ENCODE peak calls at places on chromosomes 11 and 22, in four cellular contexts. R is cardiac muscle cell, T is fibroblast of lung, Y is adipocyte. M is an unnamed sample.

GRCh38 chr22:24444729-24445466 is 17.5 kb downstream of the ADORA2A start:
- DNase-seq in Y (no peak), R (peak; percentile 25), T (no peak), M (no peak)

GRCh38 chr11:606245-606644 is 9.5 kb downstream of the IRF7 start:
- DNase-seq in R (no peak), T (peak; percentile 54), Y (no peak), M (peak; percentile 58)

GRCh38 chr11:11081786-11082185 is 223.9 kb upstream of the ZBED5 start:
- DNase-seq in R (peak; percentile 36), Y (peak; percentile 8), T (no peak), M (no peak)

GRCh38 chr11:31117038-31117437 is 252.5 kb downstream of the DCDC1 start:
- DNase-seq in R (no peak), T (no peak), Y (no peak), M (no peak)

GRCh38 chr11:26960265-26960664 is 33.6 kb upstream of the FIBIN start:
- DNase-seq in R (no peak), Y (no peak), T (no peak), M (peak; percentile 71)

GRCh38 chr11:65639623-65640482 is 2.0 kb downstream of the SIPA1 start:
- DNase-seq in T (no peak), R (no peak), Y (no peak), M (no peak)

GRCh38 chr11:65718964-65719492 is 1.6 kb downstream of the RNASEH2C start:
- DNase-seq in Y (no peak), T (peak; percentile 33), R (no peak), M (no peak)

GRCh38 chr11:125085301-125086081 is 22.4 kb downstream of the SLC37A2 start:
- DNase-seq in Y (no peak), T (no peak), R (no peak), M (no peak)

GRCh38 chr11:86052697-86053641 is 15.9 kb downstream of the PICALM start:
- DNase-seq in T (no peak), R (no peak), Y (no peak), M (no peak)

GRCh38 chr11:82733444-82734119 is at the start of gene FAM181B:
- DNase-seq in R (peak; percentile 85), Y (peak; percentile 38), T (peak; percentile 18), M (no peak)

GRCh38 chr11:12120031-12121008 is 9.9 kb downstream of the MICAL2 start:
- DNase-seq in T (no peak), Y (no peak), R (no peak), M (no peak)

GRCh38 chr11:126679033-126679432 is 321.5 kb downstream of the KIRREL3 start:
- DNase-seq in R (no peak), Y (no peak), T (no peak), M (no peak)

GRCh38 chr11:65185166-65185565 is 3.4 kb downstream of the CAPN1 start:
- DNase-seq in Y (no peak), R (no peak), T (no peak), M (no peak)

GRCh38 chr11:45518853-45519545 is 146.4 kb downstream of the CHST1 start:
- DNase-seq in Y (no peak), R (no peak), T (no peak), M (no peak)

GRCh38 chr11:113615773-113616172 is 90.3 kb downstream of the TMPRSS5 start:
- DNase-seq in T (no peak), R (no peak), Y (no peak), M (peak; percentile 82)

DNA sequence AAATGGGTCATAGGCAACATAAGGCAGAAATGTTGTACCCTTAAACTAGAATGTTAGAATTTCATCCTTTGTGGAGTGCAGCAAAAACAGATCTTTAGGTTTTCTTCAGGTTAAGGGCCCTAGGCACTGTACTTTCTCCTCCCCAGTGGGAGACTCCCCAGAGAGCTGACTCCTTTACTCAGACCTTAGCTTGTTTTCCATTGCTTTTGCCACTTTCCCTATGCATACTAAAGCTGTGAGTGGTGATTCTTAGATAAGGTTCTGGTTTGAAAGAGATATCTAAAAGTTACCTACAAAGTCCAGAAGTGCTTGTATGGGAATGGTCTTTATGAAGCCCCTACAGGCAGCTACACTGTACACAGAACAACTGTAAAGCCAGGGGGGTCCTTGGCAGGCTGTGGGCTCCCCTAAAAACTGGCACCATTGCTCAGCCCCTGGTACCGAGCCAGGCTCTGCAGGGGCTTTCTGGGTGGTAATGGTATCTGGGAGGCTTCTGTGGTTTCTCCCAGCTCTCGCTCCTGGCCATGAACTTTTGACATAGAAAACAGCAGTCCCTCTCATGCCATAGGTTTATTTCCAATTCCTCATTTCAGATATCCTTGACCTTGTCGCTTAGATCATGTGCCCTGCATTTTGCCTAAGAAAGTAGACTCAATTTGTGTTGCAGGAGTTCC is 23.2 kb downstream of the AMOTL1 start:
- DNase-seq in Y (no peak), T (no peak), R (no peak), M (peak; percentile 60)
- H3K4me1 ChIP-seq in Y (peaks cover 84% of the 10 kb centered on the region), T (peaks cover 43% of the 10 kb centered on the region), R (no peaks in the 10 kb centered on the region), M (peaks cover 71% of the 10 kb centered on the region)

GRCh38 chr11:81470446-81470845 is 1263.2 kb downstream of the FAM181B start:
- DNase-seq in T (no peak), Y (no peak), R (no peak), M (no peak)
- H3K4me1 ChIP-seq in T (no peaks in the 10 kb centered on the region), Y (no peaks in the 10 kb centered on the region), R (no peaks in the 10 kb centered on the region), M (no peaks in the 10 kb centered on the region)

GRCh38 chr11:68380786-68381622 is 68.6 kb downstream of the LRP5 start:
- DNase-seq in R (no peak), T (no peak), Y (peak; percentile 39), M (peak; percentile 32)
- H3K4me1 ChIP-seq in R (no peaks in the 10 kb centered on the region), T (peaks cover 20% of the 10 kb centered on the region), Y (peaks cover 37% of the 10 kb centered on the region), M (peaks cover 26% of the 10 kb centered on the region)

DNA sequence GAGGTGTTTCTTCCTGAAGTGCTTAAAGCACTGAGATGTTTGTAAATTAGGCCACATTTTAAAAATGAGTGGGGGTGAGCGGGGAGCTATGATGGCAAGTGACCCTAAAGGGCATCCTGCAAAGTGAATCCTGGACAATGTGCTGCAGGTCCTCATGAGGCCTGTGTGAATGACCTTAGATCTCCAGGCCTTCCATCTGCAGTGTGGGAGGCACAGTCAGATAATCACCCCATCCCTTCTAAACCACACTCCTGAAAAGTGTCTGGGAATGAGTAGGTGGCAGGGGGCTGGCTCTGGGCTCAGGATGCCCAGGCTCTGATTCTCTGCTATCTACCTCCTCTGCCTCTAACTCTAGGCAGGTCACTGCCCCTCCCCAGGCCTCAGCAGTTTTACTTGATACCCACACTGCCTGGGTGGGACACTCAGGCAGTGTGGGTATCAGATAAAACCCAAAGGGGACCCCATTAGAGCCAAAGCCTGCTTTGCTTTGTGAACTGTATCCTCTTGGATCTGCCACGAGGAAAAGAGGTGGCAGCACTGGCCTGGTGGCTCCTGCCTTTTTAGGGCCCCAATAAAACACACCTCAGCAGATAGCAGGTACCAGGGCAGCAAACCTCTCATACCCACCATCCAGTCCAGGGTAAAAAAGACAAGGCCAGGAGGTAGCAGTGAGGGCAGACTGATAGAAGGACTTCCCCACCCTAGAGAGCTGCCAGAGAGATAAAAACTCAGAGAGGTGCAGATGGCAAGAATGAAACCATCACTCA is 10.5 kb downstream of the STARD10 start:
- DNase-seq in Y (no peak), R (no peak), T (no peak), M (no peak)
- H3K4me1 ChIP-seq in Y (no peaks in the 10 kb centered on the region), R (peaks cover 18% of the 10 kb centered on the region), T (no peaks in the 10 kb centered on the region), M (no peaks in the 10 kb centered on the region)

DNA sequence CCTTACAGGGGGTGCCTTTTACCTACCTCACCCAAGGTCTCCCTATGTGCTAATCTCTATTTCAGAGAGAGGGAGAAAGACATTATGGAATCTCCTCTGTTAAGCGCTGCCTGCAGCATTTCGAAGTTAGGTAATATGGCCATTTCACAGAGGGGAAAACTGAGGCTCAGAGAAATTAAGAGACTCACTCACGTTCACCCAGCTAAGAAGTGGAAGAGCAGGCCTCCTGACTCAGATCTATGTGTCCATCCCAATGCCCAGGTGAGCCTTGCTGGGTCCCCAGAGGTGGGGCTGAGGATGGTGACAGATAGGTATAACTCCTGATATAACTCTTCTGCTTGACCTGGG is 147.0 kb downstream of the FBXO7 start:
- DNase-seq in R (no peak), Y (no peak), T (no peak), M (no peak)
- H3K4me1 ChIP-seq in R (peaks cover 17% of the 10 kb centered on the region), Y (peaks cover 67% of the 10 kb centered on the region), T (peaks cover 27% of the 10 kb centered on the region), M (peaks cover 14% of the 10 kb centered on the region)

DNA sequence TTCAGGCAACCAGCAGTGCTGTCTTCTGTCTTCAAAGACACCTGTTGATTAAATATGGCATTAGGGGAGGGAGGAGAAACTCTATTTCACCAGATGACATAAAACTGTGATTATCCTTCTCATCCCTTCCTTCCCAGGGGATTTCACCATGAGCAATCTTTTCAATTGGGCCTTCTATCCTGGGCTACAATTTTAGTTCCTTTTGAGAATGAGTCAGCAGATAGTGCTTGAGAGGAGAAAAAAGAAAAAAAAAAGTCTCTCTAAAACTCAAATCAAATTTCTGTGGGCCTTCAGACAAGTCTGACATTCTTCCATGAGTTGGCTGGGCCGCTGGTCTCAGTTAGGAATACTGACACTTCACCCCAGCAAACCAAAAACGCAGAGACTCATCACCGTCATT is 7.2 kb downstream of the FLI1 start:
- DNase-seq in Y (peak; percentile 27), T (no peak), R (no peak), M (peak; percentile 34)
- H3K4me1 ChIP-seq in Y (no peaks in the 10 kb centered on the region), T (no peaks in the 10 kb centered on the region), R (no peaks in the 10 kb centered on the region), M (peaks cover 2% of the 10 kb centered on the region)

GRCh38 chr11:134337051-134337450 is 5.3 kb downstream of the GLB1L2 start:
- DNase-seq in T (no peak), Y (no peak), R (no peak), M (no peak)
- H3K4me1 ChIP-seq in T (no peaks in the 10 kb centered on the region), Y (no peaks in the 10 kb centered on the region), R (no peaks in the 10 kb centered on the region), M (no peaks in the 10 kb centered on the region)

GRCh38 chr11:69296890-69297224 is 2.9 kb downstream of the MYEOV start:
- DNase-seq in T (no peak), R (no peak), Y (no peak), M (no peak)
- H3K4me1 ChIP-seq in T (peaks cover 45% of the 10 kb centered on the region), R (no peaks in the 10 kb centered on the region), Y (peaks cover 58% of the 10 kb centered on the region), M (peaks cover 49% of the 10 kb centered on the region)

DNA sequence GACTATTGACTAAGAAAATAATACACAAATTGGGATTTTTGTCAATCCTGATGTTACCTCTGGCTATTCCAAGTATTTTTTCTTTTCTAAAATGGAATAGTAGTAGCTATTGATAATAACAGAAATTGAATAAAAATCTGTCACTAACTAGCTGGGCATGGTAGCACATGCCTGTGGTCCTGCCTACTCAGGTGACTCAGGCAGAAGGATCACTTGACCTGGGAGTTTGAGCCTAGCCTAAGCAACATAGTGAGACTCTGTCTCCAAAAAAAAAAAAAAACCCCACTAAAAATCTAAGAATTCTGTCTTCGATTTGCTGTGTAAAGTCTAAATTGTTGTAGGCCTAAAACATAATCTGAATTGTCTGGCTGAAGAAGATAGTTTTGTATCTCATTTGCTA is 42.2 kb downstream of the FAM118A start:
- DNase-seq in Y (no peak), T (no peak), R (no peak), M (no peak)
- H3K4me1 ChIP-seq in Y (peaks cover 3% of the 10 kb centered on the region), T (no peaks in the 10 kb centered on the region), R (peaks cover 2% of the 10 kb centered on the region), M (no peaks in the 10 kb centered on the region)